ENCODE peak calls at places on chromosome 21, in seven cellular contexts. D is neuronal stem cell, F is IMR-90, V is mesenchymal stem cell, S is H1, Q is mesendoderm, H is trophoblast cell. A is an unnamed sample.

GRCh38 chr21:27831821-27832569 is 865.1 kb upstream of the ADAMTS5 start:
- DNase-seq in F (peak; percentile 57), D (no peak), Q (no peak), S (no peak), V (peak; percentile 82), H (no peak), A (no peak)

GRCh38 chr21:22657786-22658185 is 1659.6 kb downstream of the NCAM2 start:
- DNase-seq in D (no peak), H (no peak), Q (no peak), S (no peak), V (no peak), F (no peak), A (no peak)

GRCh38 chr21:39673736-39674135 is 61.0 kb downstream of the B3GALT5 start:
- DNase-seq in Q (no peak), F (no peak), H (no peak), D (no peak), S (no peak), V (no peak), A (no peak)

GRCh38 chr21:16076465-16076864 is 346.7 kb downstream of the USP25 start:
- DNase-seq in D (no peak), S (no peak), H (no peak), Q (no peak), V (no peak), F (no peak), A (no peak)

GRCh38 chr21:35371217-35371616 is 322.1 kb upstream of the RUNX1 start:
- DNase-seq in D (no peak), H (no peak), F (no peak), Q (no peak), S (no peak), V (no peak), A (no peak)

GRCh38 chr21:27190601-27191000 is 223.7 kb upstream of the ADAMTS5 start:
- DNase-seq in Q (no peak), V (no peak), H (no peak), F (peak; percentile 50), D (no peak), S (no peak), A (no peak)

GRCh38 chr21:34743831-34744230 is 75.0 kb downstream of the CLIC6 start:
- DNase-seq in V (no peak), S (no peak), H (no peak), Q (no peak), F (peak; percentile 76), D (no peak), A (no peak)

GRCh38 chr21:40841524-40842196 is 5.3 kb downstream of the DSCAM start:
- DNase-seq in Q (peak; percentile 89), D (peak; percentile 44), F (no peak), S (peak; percentile 34), H (peak; percentile 59), V (no peak), A (peak; percentile 81)

GRCh38 chr21:33362044-33362555 is 37.3 kb downstream of the IFNAR1 start:
- DNase-seq in D (no peak), S (peak; percentile 56), H (peak; percentile 86), Q (peak; percentile 54), V (no peak), F (no peak), A (peak; percentile 92)

GRCh38 chr21:28311776-28312175 is 680.9 kb downstream of the LTN1 start:
- DNase-seq in S (no peak), D (no peak), V (no peak), H (no peak), Q (no peak), F (no peak), A (no peak)

GRCh38 chr21:44382536-44382935 is 29.1 kb downstream of the TRPM2 start:
- DNase-seq in S (no peak), V (no peak), D (no peak), H (no peak), F (no peak), Q (no peak), A (no peak)
- H2BK120ac ChIP-seq in S (no peak overlapping the region), V (no peak overlapping the region), D (no peak overlapping the region), H (no peak overlapping the region), F (no peak overlapping the region), Q (no peak overlapping the region), A (no peak overlapping the region)

GRCh38 chr21:36411301-36411700 is 26.1 kb downstream of the CHAF1B start:
- DNase-seq in V (no peak), D (no peak), Q (no peak), H (no peak), F (no peak), S (no peak), A (no peak)

GRCh38 chr21:36415375-36415774 is 30.2 kb downstream of the CHAF1B start:
- DNase-seq in S (no peak), V (no peak), D (no peak), Q (peak; percentile 63), F (no peak), H (no peak), A (no peak)

GRCh38 chr21:36408568-36408967 is 23.4 kb downstream of the CHAF1B start:
- DNase-seq in H (peak; percentile 75), F (no peak), V (no peak), Q (no peak), D (no peak), S (no peak), A (no peak)

GRCh38 chr21:36412916-36413315 is 27.7 kb downstream of the CHAF1B start:
- DNase-seq in Q (no peak), V (no peak), D (no peak), F (no peak), S (no peak), H (no peak), A (no peak)
- H2BK120ac ChIP-seq in Q (no peak overlapping the region), V (no peak overlapping the region), D (no peak overlapping the region), F (no peak overlapping the region), S (no peak overlapping the region), H (no peak overlapping the region), A (no peak overlapping the region)

DNA sequence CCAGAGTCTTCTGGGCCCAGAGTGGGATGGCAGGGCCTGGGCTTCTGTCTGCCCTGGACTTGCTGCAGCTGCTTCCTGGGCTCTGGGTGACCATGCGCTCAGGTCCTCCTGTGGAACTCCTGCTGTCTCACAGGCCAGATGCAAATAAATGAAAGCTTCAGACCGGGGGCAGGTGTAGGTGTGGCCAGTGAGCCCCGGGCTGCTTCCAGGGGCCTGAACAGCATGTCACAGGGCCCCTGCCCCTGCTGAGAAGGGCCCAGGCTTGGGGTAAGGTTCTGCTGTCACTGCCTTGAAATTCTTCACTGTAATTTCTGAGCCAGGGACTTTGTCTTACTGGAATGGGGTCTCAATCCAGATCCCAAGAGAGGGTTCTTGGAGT is 2.5 kb upstream of the PKNOX1 start:
- DNase-seq in F (no peak), D (no peak), V (no peak), H (no peak), Q (no peak), S (no peak), A (peak; percentile 80)
- H2BK120ac ChIP-seq in F (no peak overlapping the region), D (no peak overlapping the region), V (no peak overlapping the region), H (no peak overlapping the region), Q (peak overlapping the region; percentile 95), S (peak overlapping the region; percentile 76), A (no peak overlapping the region)

GRCh38 chr21:46291561-46291960 is 5.4 kb downstream of the YBEY start:
- DNase-seq in H (no peak), S (no peak), F (no peak), D (no peak), Q (no peak), V (no peak), A (no peak)
- H2BK120ac ChIP-seq in H (no peak overlapping the region), S (no peak overlapping the region), F (no peak overlapping the region), D (no peak overlapping the region), Q (no peak overlapping the region), V (no peak overlapping the region), A (no peak overlapping the region)

DNA sequence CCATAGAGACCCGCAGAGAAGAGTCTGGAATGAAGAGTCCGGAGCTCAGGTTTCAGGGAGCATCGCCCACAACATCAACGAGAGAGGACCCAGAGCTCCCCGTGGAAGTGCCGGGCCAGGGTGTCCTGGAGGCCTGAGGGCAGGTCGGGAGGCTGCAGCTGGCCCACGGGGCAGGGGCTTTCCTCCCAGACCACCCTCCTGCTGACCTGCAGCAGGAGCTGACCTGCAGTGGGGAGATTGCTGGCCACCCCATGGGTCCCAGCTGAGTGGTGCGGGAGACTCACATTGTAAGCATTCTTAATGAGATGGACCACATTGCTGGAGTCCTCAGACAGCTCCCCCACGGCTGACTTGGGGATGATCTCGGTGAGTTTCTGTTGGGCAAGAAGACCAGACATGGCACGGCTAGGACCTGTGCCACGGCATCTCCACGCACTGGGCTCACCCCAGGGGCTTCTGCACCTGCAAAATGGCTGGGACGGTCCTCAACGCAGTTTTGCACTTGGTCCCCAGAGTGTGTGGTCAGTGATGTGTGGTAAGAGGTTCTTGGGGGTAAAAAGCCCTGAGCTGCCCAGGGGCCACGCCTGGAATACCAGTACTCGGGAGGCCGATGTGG is 21.3 kb upstream of the PTTG1IP start:
- DNase-seq in Q (no peak), F (no peak), H (no peak), V (no peak), S (no peak), D (no peak), A (no peak)
- H2BK120ac ChIP-seq in Q (no peak overlapping the region), F (no peak overlapping the region), H (no peak overlapping the region), V (no peak overlapping the region), S (no peak overlapping the region), D (no peak overlapping the region), A (no peak overlapping the region)

GRCh38 chr21:14553422-14553821 is 7.3 kb upstream of the SAMSN1 start:
- DNase-seq in D (no peak), S (no peak), H (no peak), Q (no peak), F (no peak), V (no peak), A (no peak)
- H2BK120ac ChIP-seq in D (no peak overlapping the region), S (no peak overlapping the region), H (no peak overlapping the region), Q (no peak overlapping the region), F (no peak overlapping the region), V (no peak overlapping the region), A (no peak overlapping the region)

GRCh38 chr21:44579056-44579832 is 1.2 kb downstream of the KRTAP10-5 start:
- DNase-seq in S (no peak), F (no peak), H (no peak), V (no peak), D (no peak), Q (no peak), A (peak; percentile 22)
- H2BK120ac ChIP-seq in S (no peak overlapping the region), F (no peak overlapping the region), H (no peak overlapping the region), V (no peak overlapping the region), D (no peak overlapping the region), Q (no peak overlapping the region), A (no peak overlapping the region)

GRCh38 chr21:44518684-44519083 is 21.3 kb downstream of the KRTAP10-1 start:
- DNase-seq in F (no peak), Q (no peak), V (no peak), H (peak; percentile 57), D (no peak), S (no peak), A (no peak)
- H2BK120ac ChIP-seq in F (no peak overlapping the region), Q (no peak overlapping the region), V (no peak overlapping the region), H (no peak overlapping the region), D (no peak overlapping the region), S (no peak overlapping the region), A (no peak overlapping the region)